ENCODE peak calls at places on chromosome 7, in four cellular contexts. One of them, this sample, is unnamed.

GRCh38 chr7:139589474-139589873 is 66.0 kb downstream of the CLEC2L start:
- DNase-seq in upper lobe of right lung: no peak
- DNase-seq in stimulated activated naive CD8-positive, alpha-beta T cell treated with anti-CD3 and anti-CD28 coated beads, Interleukin-15, amount 100 ng/mL, for 72 hours: no peak
- DNase-seq in NCI-H1694 treated with DMSO at 0.1 percent for 48 hours: no peak
- DNase-seq in this sample: no peak

GRCh38 chr7:20304366-20304765 is 26.3 kb upstream of the ITGB8 start:
- DNase-seq in NCI-H1694 treated with DMSO at 0.1 percent for 48 hours: no peak
- DNase-seq in stimulated activated naive CD8-positive, alpha-beta T cell treated with anti-CD3 and anti-CD28 coated beads, Interleukin-15, amount 100 ng/mL, for 72 hours: no peak
- DNase-seq in upper lobe of right lung: no peak
- DNase-seq in this sample: no peak

GRCh38 chr7:105782391-105783063 is 93.9 kb downstream of the ATXN7L1 start:
- DNase-seq in NCI-H1694 treated with DMSO at 0.1 percent for 48 hours: no peak
- DNase-seq in upper lobe of right lung: no peak
- DNase-seq in stimulated activated naive CD8-positive, alpha-beta T cell treated with anti-CD3 and anti-CD28 coated beads, Interleukin-15, amount 100 ng/mL, for 72 hours: no peak
- DNase-seq in this sample: no peak

GRCh38 chr7:45500257-45500656 is 73.9 kb upstream of the ADCY1 start:
- DNase-seq in NCI-H1694 treated with DMSO at 0.1 percent for 48 hours: no peak
- DNase-seq in upper lobe of right lung: no peak
- DNase-seq in stimulated activated naive CD8-positive, alpha-beta T cell treated with anti-CD3 and anti-CD28 coated beads, Interleukin-15, amount 100 ng/mL, for 72 hours: no peak
- DNase-seq in this sample: no peak

GRCh38 chr7:77427996-77428603 is 12.0 kb upstream of the GSAP start:
- DNase-seq in upper lobe of right lung: no peak
- DNase-seq in NCI-H1694 treated with DMSO at 0.1 percent for 48 hours: no peak
- DNase-seq in stimulated activated naive CD8-positive, alpha-beta T cell treated with anti-CD3 and anti-CD28 coated beads, Interleukin-15, amount 100 ng/mL, for 72 hours: no peak
- DNase-seq in this sample: no peak

GRCh38 chr7:38027884-38028455 is 107.5 kb downstream of the EPDR1 start:
- DNase-seq in NCI-H1694 treated with DMSO at 0.1 percent for 48 hours: no peak
- DNase-seq in upper lobe of right lung: no peak
- DNase-seq in stimulated activated naive CD8-positive, alpha-beta T cell treated with anti-CD3 and anti-CD28 coated beads, Interleukin-15, amount 100 ng/mL, for 72 hours: no peak
- DNase-seq in this sample: no peak

GRCh38 chr7:76244781-76245391 is 43.2 kb downstream of the SRRM3 start:
- DNase-seq in stimulated activated naive CD8-positive, alpha-beta T cell treated with anti-CD3 and anti-CD28 coated beads, Interleukin-15, amount 100 ng/mL, for 72 hours: no peak
- DNase-seq in NCI-H1694 treated with DMSO at 0.1 percent for 48 hours: no peak
- DNase-seq in upper lobe of right lung: no peak
- DNase-seq in this sample: no peak

GRCh38 chr7:16071246-16071857 is 350.0 kb downstream of the CRPPA start:
- DNase-seq in upper lobe of right lung: no peak
- DNase-seq in stimulated activated naive CD8-positive, alpha-beta T cell treated with anti-CD3 and anti-CD28 coated beads, Interleukin-15, amount 100 ng/mL, for 72 hours: no peak
- DNase-seq in NCI-H1694 treated with DMSO at 0.1 percent for 48 hours: peak; percentile 77
- DNase-seq in this sample: peak; percentile 71

GRCh38 chr7:3087243-3087642 is 43.6 kb upstream of the CARD11 start:
- DNase-seq in stimulated activated naive CD8-positive, alpha-beta T cell treated with anti-CD3 and anti-CD28 coated beads, Interleukin-15, amount 100 ng/mL, for 72 hours: no peak
- DNase-seq in upper lobe of right lung: no peak
- DNase-seq in NCI-H1694 treated with DMSO at 0.1 percent for 48 hours: no peak
- DNase-seq in this sample: no peak

GRCh38 chr7:142913051-142913450 is 20.5 kb downstream of the TRPV5 start:
- DNase-seq in upper lobe of right lung: no peak
- DNase-seq in NCI-H1694 treated with DMSO at 0.1 percent for 48 hours: no peak
- DNase-seq in stimulated activated naive CD8-positive, alpha-beta T cell treated with anti-CD3 and anti-CD28 coated beads, Interleukin-15, amount 100 ng/mL, for 72 hours: no peak
- DNase-seq in this sample: no peak

GRCh38 chr7:132125096-132125495 is 451.2 kb downstream of the PLXNA4 start:
- DNase-seq in stimulated activated naive CD8-positive, alpha-beta T cell treated with anti-CD3 and anti-CD28 coated beads, Interleukin-15, amount 100 ng/mL, for 72 hours: no peak
- DNase-seq in NCI-H1694 treated with DMSO at 0.1 percent for 48 hours: no peak
- DNase-seq in upper lobe of right lung: no peak
- DNase-seq in this sample: no peak

GRCh38 chr7:137539111-137539715 is 195.7 kb upstream of the PTN start:
- DNase-seq in upper lobe of right lung: no peak
- DNase-seq in stimulated activated naive CD8-positive, alpha-beta T cell treated with anti-CD3 and anti-CD28 coated beads, Interleukin-15, amount 100 ng/mL, for 72 hours: no peak
- DNase-seq in NCI-H1694 treated with DMSO at 0.1 percent for 48 hours: no peak
- DNase-seq in this sample: no peak

GRCh38 chr7:132882714-132883428 is 199.0 kb downstream of the CHCHD3 start:
- DNase-seq in NCI-H1694 treated with DMSO at 0.1 percent for 48 hours: no peak
- DNase-seq in stimulated activated naive CD8-positive, alpha-beta T cell treated with anti-CD3 and anti-CD28 coated beads, Interleukin-15, amount 100 ng/mL, for 72 hours: peak; percentile 19
- DNase-seq in upper lobe of right lung: no peak
- DNase-seq in this sample: no peak

GRCh38 chr7:91083855-91084644 is 180.2 kb upstream of the FZD1 start:
- DNase-seq in NCI-H1694 treated with DMSO at 0.1 percent for 48 hours: no peak
- DNase-seq in upper lobe of right lung: peak; percentile 58
- DNase-seq in stimulated activated naive CD8-positive, alpha-beta T cell treated with anti-CD3 and anti-CD28 coated beads, Interleukin-15, amount 100 ng/mL, for 72 hours: no peak
- DNase-seq in this sample: no peak

GRCh38 chr7:28389504-28390385 is 22.6 kb upstream of the CREB5 start:
- DNase-seq in upper lobe of right lung: no peak
- DNase-seq in stimulated activated naive CD8-positive, alpha-beta T cell treated with anti-CD3 and anti-CD28 coated beads, Interleukin-15, amount 100 ng/mL, for 72 hours: no peak
- DNase-seq in NCI-H1694 treated with DMSO at 0.1 percent for 48 hours: peak; percentile 84
- DNase-seq in this sample: peak; percentile 64

GRCh38 chr7:41752615-41753014 is 49.7 kb upstream of the INHBA start:
- DNase-seq in NCI-H1694 treated with DMSO at 0.1 percent for 48 hours: no peak
- DNase-seq in upper lobe of right lung: no peak
- DNase-seq in stimulated activated naive CD8-positive, alpha-beta T cell treated with anti-CD3 and anti-CD28 coated beads, Interleukin-15, amount 100 ng/mL, for 72 hours: no peak
- DNase-seq in this sample: no peak

GRCh38 chr7:29370531-29371314 is 176.1 kb downstream of the CHN2 start:
- DNase-seq in upper lobe of right lung: no peak
- DNase-seq in stimulated activated naive CD8-positive, alpha-beta T cell treated with anti-CD3 and anti-CD28 coated beads, Interleukin-15, amount 100 ng/mL, for 72 hours: no peak
- DNase-seq in NCI-H1694 treated with DMSO at 0.1 percent for 48 hours: no peak
- DNase-seq in this sample: no peak

GRCh38 chr7:92762853-92763252 is 73.5 kb downstream of the CDK6 start:
- DNase-seq in stimulated activated naive CD8-positive, alpha-beta T cell treated with anti-CD3 and anti-CD28 coated beads, Interleukin-15, amount 100 ng/mL, for 72 hours: no peak
- DNase-seq in upper lobe of right lung: no peak
- DNase-seq in NCI-H1694 treated with DMSO at 0.1 percent for 48 hours: no peak
- DNase-seq in this sample: no peak

GRCh38 chr7:29369909-29370488 is 175.4 kb downstream of the CHN2 start:
- DNase-seq in stimulated activated naive CD8-positive, alpha-beta T cell treated with anti-CD3 and anti-CD28 coated beads, Interleukin-15, amount 100 ng/mL, for 72 hours: no peak
- DNase-seq in NCI-H1694 treated with DMSO at 0.1 percent for 48 hours: no peak
- DNase-seq in upper lobe of right lung: no peak
- DNase-seq in this sample: no peak

GRCh38 chr7:16961650-16962049 is 79.9 kb upstream of the AGR3 start:
- DNase-seq in stimulated activated naive CD8-positive, alpha-beta T cell treated with anti-CD3 and anti-CD28 coated beads, Interleukin-15, amount 100 ng/mL, for 72 hours: no peak
- DNase-seq in upper lobe of right lung: no peak
- DNase-seq in NCI-H1694 treated with DMSO at 0.1 percent for 48 hours: no peak
- DNase-seq in this sample: no peak

GRCh38 chr7:1857487-1858425 is 187.7 kb downstream of the ELFN1 start:
- DNase-seq in NCI-H1694 treated with DMSO at 0.1 percent for 48 hours: no peak
- DNase-seq in stimulated activated naive CD8-positive, alpha-beta T cell treated with anti-CD3 and anti-CD28 coated beads, Interleukin-15, amount 100 ng/mL, for 72 hours: no peak
- DNase-seq in upper lobe of right lung: peak; percentile 51
- DNase-seq in this sample: no peak

GRCh38 chr7:127786184-127786583 is 134.2 kb downstream of the SND1 start:
- DNase-seq in upper lobe of right lung: no peak
- DNase-seq in stimulated activated naive CD8-positive, alpha-beta T cell treated with anti-CD3 and anti-CD28 coated beads, Interleukin-15, amount 100 ng/mL, for 72 hours: no peak
- DNase-seq in NCI-H1694 treated with DMSO at 0.1 percent for 48 hours: no peak
- DNase-seq in this sample: no peak

GRCh38 chr7:88759216-88759955 is at the start of gene ZNF804B:
- DNase-seq in upper lobe of right lung: peak; percentile 64
- DNase-seq in NCI-H1694 treated with DMSO at 0.1 percent for 48 hours: no peak
- DNase-seq in stimulated activated naive CD8-positive, alpha-beta T cell treated with anti-CD3 and anti-CD28 coated beads, Interleukin-15, amount 100 ng/mL, for 72 hours: peak; percentile 4
- DNase-seq in this sample: no peak

GRCh38 chr7:107938448-107939250 is 47.7 kb downstream of the DLD start:
- DNase-seq in NCI-H1694 treated with DMSO at 0.1 percent for 48 hours: no peak
- DNase-seq in upper lobe of right lung: no peak
- DNase-seq in stimulated activated naive CD8-positive, alpha-beta T cell treated with anti-CD3 and anti-CD28 coated beads, Interleukin-15, amount 100 ng/mL, for 72 hours: no peak
- DNase-seq in this sample: no peak

GRCh38 chr7:90764848-90765570 is 168.9 kb downstream of the CDK14 start:
- DNase-seq in upper lobe of right lung: no peak
- DNase-seq in NCI-H1694 treated with DMSO at 0.1 percent for 48 hours: no peak
- DNase-seq in stimulated activated naive CD8-positive, alpha-beta T cell treated with anti-CD3 and anti-CD28 coated beads, Interleukin-15, amount 100 ng/mL, for 72 hours: no peak
- DNase-seq in this sample: no peak

GRCh38 chr7:157411580-157411979 is 74.8 kb downstream of the DNAJB6 start:
- DNase-seq in upper lobe of right lung: no peak
- DNase-seq in stimulated activated naive CD8-positive, alpha-beta T cell treated with anti-CD3 and anti-CD28 coated beads, Interleukin-15, amount 100 ng/mL, for 72 hours: no peak
- DNase-seq in NCI-H1694 treated with DMSO at 0.1 percent for 48 hours: no peak
- DNase-seq in this sample: no peak

GRCh38 chr7:95687759-95688343 is 84.5 kb upstream of the DYNC1I1 start:
- DNase-seq in stimulated activated naive CD8-positive, alpha-beta T cell treated with anti-CD3 and anti-CD28 coated beads, Interleukin-15, amount 100 ng/mL, for 72 hours: no peak
- DNase-seq in upper lobe of right lung: no peak
- DNase-seq in NCI-H1694 treated with DMSO at 0.1 percent for 48 hours: peak; percentile 42
- DNase-seq in this sample: peak; percentile 45

GRCh38 chr7:152894295-152895170 is 135.0 kb downstream of the ACTR3B start:
- DNase-seq in NCI-H1694 treated with DMSO at 0.1 percent for 48 hours: peak; percentile 4
- DNase-seq in upper lobe of right lung: no peak
- DNase-seq in stimulated activated naive CD8-positive, alpha-beta T cell treated with anti-CD3 and anti-CD28 coated beads, Interleukin-15, amount 100 ng/mL, for 72 hours: peak; percentile 30
- DNase-seq in this sample: peak; percentile 57

GRCh38 chr7:130844811-130845580 is 111.0 kb upstream of the KLF14 start:
- DNase-seq in upper lobe of right lung: no peak
- DNase-seq in stimulated activated naive CD8-positive, alpha-beta T cell treated with anti-CD3 and anti-CD28 coated beads, Interleukin-15, amount 100 ng/mL, for 72 hours: no peak
- DNase-seq in NCI-H1694 treated with DMSO at 0.1 percent for 48 hours: no peak
- DNase-seq in this sample: no peak

GRCh38 chr7:30134523-30135270 is at the start of gene MTURN:
- DNase-seq in upper lobe of right lung: peak; percentile 95
- DNase-seq in NCI-H1694 treated with DMSO at 0.1 percent for 48 hours: peak; percentile 55
- DNase-seq in stimulated activated naive CD8-positive, alpha-beta T cell treated with anti-CD3 and anti-CD28 coated beads, Interleukin-15, amount 100 ng/mL, for 72 hours: peak; percentile 78
- DNase-seq in this sample: peak; percentile 90

GRCh38 chr7:115676080-115676479 is 354.5 kb downstream of the TFEC start:
- DNase-seq in NCI-H1694 treated with DMSO at 0.1 percent for 48 hours: no peak
- DNase-seq in upper lobe of right lung: no peak
- DNase-seq in stimulated activated naive CD8-positive, alpha-beta T cell treated with anti-CD3 and anti-CD28 coated beads, Interleukin-15, amount 100 ng/mL, for 72 hours: no peak
- DNase-seq in this sample: no peak

GRCh38 chr7:99238558-99239341 is 30.8 kb upstream of the KPNA7 start:
- DNase-seq in stimulated activated naive CD8-positive, alpha-beta T cell treated with anti-CD3 and anti-CD28 coated beads, Interleukin-15, amount 100 ng/mL, for 72 hours: no peak
- DNase-seq in upper lobe of right lung: no peak
- DNase-seq in NCI-H1694 treated with DMSO at 0.1 percent for 48 hours: no peak
- DNase-seq in this sample: no peak

This sample was measured in RPMI8226.